ENCODE peak calls at places on chromosomes 11 and 22, in six cellular contexts. P, L, C, T, O and U are unnamed samples.

GRCh38 chr22:48948575-48949170 is 879.0 kb downstream of the BRD1 start:
- DNase-seq in T (no peak), O (no peak), P (no peak), L (no peak), C (no peak), U (no peak)

GRCh38 chr11:38867338-38867737 is 2269.3 kb upstream of the RAG2 start:
- DNase-seq in O (no peak), T (no peak), C (no peak), P (no peak), L (no peak), U (no peak)

GRCh38 chr22:24177045-24177444 is 4.2 kb upstream of the SUSD2 start:
- DNase-seq in T (no peak), C (no peak), P (no peak), L (no peak), O (no peak), U (no peak)

GRCh38 chr22:45996241-45997076 is 19.5 kb upstream of the WNT7B start:
- DNase-seq in L (no peak), C (peak; percentile 82), O (peak; percentile 94), T (no peak), P (peak; percentile 75), U (no peak)

GRCh38 chr11:35155677-35156076 is 16.7 kb downstream of the CD44 start:
- DNase-seq in O (no peak), T (no peak), L (no peak), C (no peak), P (no peak), U (no peak)

GRCh38 chr22:17783773-17784480 is 9.7 kb upstream of the BID start:
- DNase-seq in L (no peak), T (no peak), C (peak; percentile 30), P (no peak), O (no peak), U (no peak)

GRCh38 chr11:72375241-72375640 is 59.1 kb downstream of the CLPB start:
- DNase-seq in T (no peak), L (no peak), C (no peak), P (no peak), O (no peak), U (no peak)

GRCh38 chr22:25829808-25830777 is 88.1 kb downstream of the MYO18B start:
- DNase-seq in C (peak; percentile 56), L (no peak), O (no peak), P (peak; percentile 73), T (no peak), U (no peak)

GRCh38 chr22:47549741-47550340 is 787.4 kb downstream of the TBC1D22A start:
- DNase-seq in C (no peak), P (no peak), T (no peak), L (no peak), O (no peak), U (no peak)

GRCh38 chr11:57777969-57778317 is 16.3 kb downstream of the CTNND1 start:
- DNase-seq in L (peak; percentile 78), O (no peak), T (no peak), C (no peak), P (no peak), U (no peak)

GRCh38 chr11:130588471-130588870 is 140.0 kb downstream of the ADAMTS15 start:
- DNase-seq in C (no peak), P (no peak), T (no peak), O (no peak), L (peak; percentile 25), U (no peak)

GRCh38 chr11:4459470-4459869 is 10.4 kb downstream of the OR52K2 start:
- DNase-seq in C (no peak), L (no peak), P (no peak), T (no peak), O (no peak), U (no peak)

GRCh38 chr22:23093090-23093788 is 22.9 kb downstream of the GNAZ start:
- DNase-seq in P (no peak), C (no peak), O (no peak), L (no peak), T (no peak), U (no peak)

GRCh38 chr22:46942816-46943783 is 180.7 kb downstream of the TBC1D22A start:
- DNase-seq in O (no peak), C (peak; percentile 68), P (no peak), T (no peak), L (no peak), U (no peak)

GRCh38 chr11:11620251-11620965 is 1.4 kb downstream of the GALNT18 start:
- DNase-seq in L (peak; percentile 60), T (no peak), O (peak; percentile 91), P (no peak), C (peak; percentile 73), U (no peak)

GRCh38 chr11:1570531-1570895 is 1.6 kb downstream of the DUSP8 start:
- DNase-seq in O (no peak), C (no peak), P (no peak), L (no peak), T (no peak), U (no peak)

GRCh38 chr11:1570896-1571759 is 943 bp downstream of the DUSP8 start:
- DNase-seq in L (no peak), P (peak; percentile 58), C (peak; percentile 58), T (no peak), O (peak; percentile 81), U (no peak)

GRCh38 chr11:1573077-1573846 is 1.2 kb upstream of the DUSP8 start:
- DNase-seq in T (no peak), P (no peak), L (no peak), O (peak; percentile 82), C (no peak), U (no peak)

GRCh38 chr11:1572200-1573076 is at the start of gene DUSP8:
- DNase-seq in T (no peak), L (peak; percentile 70), P (peak; percentile 87), O (peak; percentile 96), C (peak; percentile 96), U (no peak)

GRCh38 chr11:1571760-1572199 is 291 bp downstream of the DUSP8 start:
- DNase-seq in T (no peak), O (no peak), L (no peak), C (no peak), P (no peak), U (no peak)
- H3K4me3 ChIP-seq in T (peak overlapping the region; percentile 56), O (peak overlapping the region; percentile 53), L (no peak overlapping the region), C (peak overlapping the region; percentile 73), P (no peak overlapping the region), U (peak overlapping the region; percentile 60)

GRCh38 chr11:65223031-65223430 is 38.7 kb upstream of the POLA2 start:
- DNase-seq in T (no peak), O (no peak), L (no peak), P (no peak), C (no peak), U (no peak)

GRCh38 chr11:65224939-65225283 is 36.9 kb upstream of the POLA2 start:
- DNase-seq in L (peak; percentile 78), P (no peak), O (no peak), T (no peak), C (no peak), U (no peak)

GRCh38 chr11:65227879-65228278 is 33.9 kb upstream of the POLA2 start:
- DNase-seq in O (no peak), L (no peak), C (no peak), P (no peak), T (no peak), U (no peak)

GRCh38 chr11:65226103-65226442 is 35.7 kb upstream of the POLA2 start:
- DNase-seq in L (no peak), T (no peak), O (no peak), P (no peak), C (no peak), U (no peak)

DNA sequence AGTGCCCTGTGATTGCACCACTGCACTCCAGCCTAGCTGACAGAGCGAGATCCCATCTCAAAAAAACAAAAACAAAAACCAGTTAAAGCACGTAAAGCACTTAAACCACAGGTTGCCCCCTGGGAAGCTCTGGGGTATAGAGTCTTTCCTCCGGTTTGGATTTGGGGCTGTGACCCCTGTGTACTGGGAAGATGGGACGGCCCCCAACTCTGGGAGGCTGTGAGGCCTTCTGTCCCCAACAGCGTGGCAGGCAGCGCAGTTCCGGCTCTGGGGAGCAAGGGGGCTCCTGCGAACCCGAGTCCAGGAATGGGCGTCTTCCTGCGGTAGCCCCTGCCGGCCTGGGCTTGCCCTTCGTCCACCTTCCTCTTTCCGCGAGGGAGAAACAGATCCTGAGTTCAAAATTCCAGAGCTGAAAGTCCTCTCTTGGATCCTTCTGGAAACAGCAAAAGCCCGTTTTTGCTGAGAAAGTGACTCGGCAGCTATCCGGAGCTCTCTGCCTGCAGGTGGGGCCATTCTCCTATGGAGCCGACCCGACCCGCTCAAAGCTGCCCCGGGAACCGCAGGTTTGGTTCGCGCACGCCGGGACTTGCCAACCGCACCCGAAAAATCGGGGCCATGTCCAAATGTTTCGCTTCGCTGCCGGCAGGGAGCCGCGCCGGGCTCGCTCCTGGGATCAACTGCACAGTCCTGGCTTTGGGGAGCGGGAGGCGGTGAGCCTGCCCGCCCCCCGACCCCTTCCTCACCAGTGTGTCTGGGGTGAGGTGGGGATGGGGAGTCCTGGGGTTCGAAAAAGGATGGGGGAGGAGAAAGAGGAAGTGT is 36.3 kb upstream of the POLA2 start:
- DNase-seq in P (peak; percentile 40), L (no peak), O (peak; percentile 87), C (no peak), T (peak; percentile 27), U (no peak)
- TF ChIP-seq CTCF in P (peak; percentile 49), L (peak; percentile 33), O (peak; percentile 54), C (peak; percentile 32), T (peak; percentile 92), U (peak; percentile 72)

DNA sequence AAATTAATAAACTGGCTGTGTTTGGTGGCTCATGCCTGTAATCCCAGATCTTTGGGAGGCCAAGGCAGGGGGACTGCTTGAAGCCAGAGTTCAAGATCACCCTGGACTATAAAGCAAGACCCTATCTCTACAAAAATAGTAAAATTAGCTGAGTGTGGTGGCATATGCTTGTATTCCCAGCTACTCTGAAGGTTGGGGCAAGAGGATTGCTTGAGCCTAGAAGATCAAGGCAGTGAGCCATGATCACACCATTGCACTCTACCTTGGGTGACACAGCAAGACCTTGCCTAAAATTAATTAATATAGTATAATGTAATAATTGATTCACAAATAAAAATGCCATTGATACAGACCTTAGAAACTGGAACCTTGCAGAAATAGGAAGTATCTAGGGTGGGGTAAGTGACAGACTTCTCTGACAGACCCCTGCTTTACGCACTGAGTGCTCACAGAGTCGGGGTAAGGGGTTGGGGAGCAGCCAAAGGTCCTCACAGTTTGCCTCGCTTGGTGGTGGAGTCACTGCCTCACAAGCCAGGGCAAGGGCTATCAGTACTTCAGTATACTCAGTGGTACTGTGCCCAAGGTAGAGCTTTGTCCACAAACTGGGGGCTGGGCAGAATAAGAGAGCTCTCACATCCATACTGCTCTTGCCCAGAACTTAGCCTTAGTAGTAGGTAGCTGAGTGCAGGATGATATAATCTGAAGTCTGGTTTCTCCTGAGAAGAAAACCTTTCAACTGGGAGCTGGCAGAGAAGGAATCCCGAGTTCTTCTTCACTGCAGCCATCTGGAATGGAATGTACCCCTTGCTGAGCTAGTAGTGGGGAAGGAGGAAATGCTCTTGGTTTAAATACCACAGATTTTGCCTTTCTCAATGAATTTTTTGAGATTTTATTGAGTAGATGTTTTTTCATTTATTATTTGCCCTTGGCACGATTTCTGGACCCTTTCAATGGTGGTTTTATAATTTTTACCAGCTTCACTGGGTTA is 65.5 kb downstream of the EMSY start:
- DNase-seq in T (no peak), P (no peak), C (peak; percentile 26), O (no peak), L (no peak), U (peak; percentile 22)
- H3K4me3 ChIP-seq in T (no peak overlapping the region), P (no peak overlapping the region), C (no peak overlapping the region), O (no peak overlapping the region), L (no peak overlapping the region), U (no peak overlapping the region)

DNA sequence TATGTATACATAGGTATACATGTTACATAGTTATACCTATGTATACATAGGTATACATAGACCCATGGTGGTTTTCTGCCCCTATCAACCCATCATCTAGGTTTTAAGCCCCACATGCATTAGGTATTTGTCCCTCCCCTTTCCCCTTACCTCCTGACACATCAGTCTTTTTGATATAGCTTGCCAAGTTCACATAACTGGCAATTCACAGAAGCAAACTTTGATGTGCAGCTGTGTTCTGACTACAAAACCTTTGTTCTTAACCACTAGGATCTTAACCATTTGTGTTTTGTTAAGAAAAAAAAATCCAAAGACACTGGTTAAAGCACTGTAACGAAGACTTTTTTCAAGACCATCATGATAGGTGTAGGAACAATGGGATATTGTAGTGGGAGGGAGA is 42.9 kb upstream of the SLC5A1 start:
- DNase-seq in T (no peak), O (no peak), L (no peak), P (no peak), C (no peak), U (no peak)
- TF ChIP-seq CTCF in T (no peak), O (no peak), L (no peak), P (no peak), C (no peak), U (no peak)